ENCODE peak calls at places on chromosomes 16 and 17, in nine cellular contexts. K is gastrocnemius medialis, A is nephron progenitor cell, J is fibroblast of lung, Q is neural progenitor cell, X is AG04450, B is foreskin fibroblast, C is HFF-Myc, W is stomach. M is an unnamed sample.

GRCh38 chr17:77810536-77810935 is 148.0 kb upstream of the TNRC6C start:
- DNase-seq in X (no peak), Q (no peak), B (peak; percentile 70), K (peak; percentile 76), C (peak; percentile 24), J (peak; percentile 86), W (no peak), A (no peak), M (no peak)

GRCh38 chr16:88685156-88686061 is 898 bp downstream of the SNAI3 start:
- DNase-seq in A (no peak), W (no peak), K (no peak), Q (peak; percentile 52), J (peak; percentile 31), B (peak; percentile 50), C (no peak), X (no peak), M (peak; percentile 84)

GRCh38 chr16:88264641-88265285 is 118.0 kb upstream of the ZNF469 start:
- DNase-seq in C (no peak), Q (peak; percentile 48), J (peak; percentile 89), K (peak; percentile 99), X (peak; percentile 70), B (peak; percentile 90), A (peak; percentile 53), W (peak; percentile 94), M (peak; percentile 89)

GRCh38 chr16:55285586-55285985 is 38.4 kb upstream of the IRX6 start:
- DNase-seq in Q (no peak), C (no peak), B (no peak), J (no peak), W (no peak), A (no peak), X (no peak), K (no peak), M (no peak)

GRCh38 chr17:29620271-29620670 is 2.4 kb downstream of the CORO6 start:
- DNase-seq in W (no peak), J (peak; percentile 37), Q (no peak), B (no peak), C (no peak), X (no peak), A (no peak), K (peak; percentile 91), M (no peak)

GRCh38 chr17:46854515-46854914 is 3.1 kb downstream of the WNT9B start:
- DNase-seq in B (no peak), W (no peak), K (no peak), J (no peak), X (no peak), Q (no peak), C (no peak), A (no peak), M (no peak)

GRCh38 chr17:44004077-44004760 is at the start of gene NAGS:
- DNase-seq in W (no peak), X (no peak), J (no peak), C (no peak), K (no peak), A (peak; percentile 50), Q (peak; percentile 63), B (peak; percentile 81), M (peak; percentile 30)

GRCh38 chr16:85543536-85543935 is 69.6 kb upstream of the GSE1 start:
- DNase-seq in J (no peak), C (no peak), X (no peak), W (no peak), Q (no peak), K (no peak), B (no peak), A (no peak), M (no peak)

GRCh38 chr16:30187971-30188561 is 4.7 kb downstream of the CORO1A start:
- DNase-seq in J (no peak), B (no peak), K (no peak), X (no peak), W (no peak), Q (no peak), A (no peak), C (no peak), M (no peak)

GRCh38 chr16:762595-763268 is 2.2 kb downstream of the MSLN start:
- DNase-seq in C (no peak), W (no peak), B (no peak), Q (no peak), A (no peak), J (no peak), K (no peak), X (no peak), M (no peak)

GRCh38 chr17:48505788-48506187 is 25.0 kb downstream of the HOXB1 start:
- DNase-seq in C (peak; percentile 79), X (no peak), B (peak; percentile 76), K (no peak), Q (no peak), A (no peak), J (peak; percentile 92), W (no peak), M (peak; percentile 71)

GRCh38 chr16:86680137-86680536 is 101.8 kb downstream of the FOXL1 start:
- DNase-seq in X (peak; percentile 56), B (peak; percentile 76), K (no peak), Q (no peak), A (no peak), J (peak; percentile 94), C (no peak), W (no peak), M (no peak)

GRCh38 chr17:57835333-57835900 is 14.4 kb downstream of the MRPS23 start:
- DNase-seq in W (no peak), X (no peak), Q (no peak), C (no peak), K (no peak), A (no peak), B (no peak), J (no peak), M (no peak)

GRCh38 chr17:57832299-57832698 is 17.5 kb downstream of the MRPS23 start:
- DNase-seq in X (no peak), A (no peak), W (no peak), J (no peak), Q (no peak), C (no peak), B (no peak), K (no peak), M (no peak)

GRCh38 chr17:57834146-57834741 is 15.6 kb downstream of the MRPS23 start:
- DNase-seq in B (peak; percentile 50), A (peak; percentile 15), C (no peak), X (no peak), J (peak; percentile 34), Q (peak; percentile 51), W (peak; percentile 91), K (peak; percentile 97), M (peak; percentile 28)

GRCh38 chr17:57832711-57833596 is 16.9 kb downstream of the MRPS23 start:
- DNase-seq in J (peak; percentile 63), Q (peak; percentile 88), B (peak; percentile 74), X (peak; percentile 30), A (peak; percentile 77), W (peak; percentile 75), K (peak; percentile 77), C (peak; percentile 47), M (peak; percentile 84)

GRCh38 chr17:57833597-57833939 is 16.3 kb downstream of the MRPS23 start:
- DNase-seq in Q (no peak), A (no peak), B (no peak), K (no peak), W (no peak), J (no peak), C (no peak), X (no peak), M (no peak)
- TF ChIP-seq CTCF in Q (no peak), A (peak; percentile 51), B (no peak), K (no peak), W (no peak), J (no peak), C (no peak), X (no peak), M (peak; percentile 32)

GRCh38 chr17:7280519-7281073 is 922 bp upstream of the SLC2A4 start:
- DNase-seq in X (peak; percentile 51), Q (peak; percentile 92), J (peak; percentile 60), B (peak; percentile 64), K (peak; percentile 91), C (peak; percentile 76), W (peak; percentile 87), A (peak; percentile 86), M (peak; percentile 92)

GRCh38 chr17:7282752-7283321 is 1.3 kb downstream of the SLC2A4 start:
- DNase-seq in J (no peak), C (no peak), B (no peak), Q (no peak), A (no peak), X (no peak), W (no peak), K (peak; percentile 80), M (no peak)

GRCh38 chr17:7279453-7279852 is 2.1 kb upstream of the SLC2A4 start:
- DNase-seq in J (no peak), W (no peak), Q (no peak), X (no peak), C (no peak), A (no peak), K (no peak), B (no peak), M (no peak)

GRCh38 chr17:7281953-7282751 is 634 bp downstream of the SLC2A4 start:
- DNase-seq in C (no peak), B (no peak), Q (no peak), W (no peak), X (no peak), J (no peak), A (peak; percentile 63), K (peak; percentile 96), M (no peak)

GRCh38 chr17:7281074-7281952 is at the start of gene SLC2A4:
- DNase-seq in A (peak; percentile 99), B (peak; percentile 95), W (peak; percentile 96), Q (peak; percentile 99), J (peak; percentile 82), X (peak; percentile 77), C (peak; percentile 88), K (peak; percentile 98), M (peak; percentile 94)
- TF ChIP-seq CTCF in A (no peak), B (no peak), W (no peak), Q (no peak), J (no peak), X (no peak), C (no peak), K (no peak), M (no peak)

DNA sequence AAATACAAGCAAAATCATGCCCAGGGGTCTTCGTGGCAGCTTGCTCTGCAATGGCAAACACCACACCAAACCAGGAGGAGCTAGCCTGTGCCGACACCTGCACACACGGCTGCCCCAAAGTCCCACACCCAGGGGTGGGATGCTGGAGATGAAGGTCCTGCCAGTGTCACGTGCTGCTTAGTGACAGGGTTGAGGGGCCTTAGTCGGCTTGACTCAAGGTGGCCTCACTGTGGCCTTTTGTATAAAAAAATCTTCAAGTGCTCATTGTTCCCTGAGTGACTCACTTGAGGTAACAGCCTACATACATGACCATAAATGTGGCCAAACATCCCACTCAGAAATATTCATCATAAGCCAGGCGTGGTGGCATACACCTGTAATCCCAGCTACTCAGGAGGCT is 7.3 kb downstream of the TRIM65 start:
- DNase-seq in A (no peak), J (no peak), W (no peak), B (no peak), X (no peak), K (no peak), Q (no peak), C (no peak), M (peak; percentile 24)
- TF ChIP-seq CTCF in A (no peak), J (no peak), W (no peak), B (no peak), X (no peak), K (no peak), Q (no peak), C (no peak), M (no peak)

DNA sequence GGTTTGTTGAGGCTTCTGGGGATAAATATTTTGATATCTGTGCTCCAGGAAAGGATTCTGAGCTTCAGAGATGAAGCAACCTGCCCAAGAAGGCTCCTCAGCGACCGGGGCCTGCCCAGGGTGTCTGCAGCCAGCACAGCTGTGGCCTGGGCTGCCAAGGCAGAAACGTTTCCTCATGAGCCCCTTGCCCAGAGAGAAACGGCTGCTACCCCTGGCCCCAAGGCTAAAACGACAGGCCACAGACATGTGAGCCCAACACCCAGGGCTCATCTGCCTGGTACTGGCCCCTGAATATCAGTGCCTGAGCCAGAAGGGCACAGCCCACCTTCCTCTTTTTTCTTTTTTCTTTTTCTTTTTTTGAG is 45.4 kb upstream of the RASD1 start:
- DNase-seq in B (no peak), K (no peak), W (no peak), C (no peak), X (no peak), A (no peak), J (no peak), Q (no peak), M (no peak)
- TF ChIP-seq CTCF in B (no peak), K (no peak), W (no peak), C (no peak), X (no peak), A (no peak), J (no peak), Q (no peak), M (no peak)

M was measured in activated CD8-positive, alpha-beta T cell treated with anti-CD3 and anti-CD28 coated beads for 36 hours.